ENCODE peak calls at places on chromosome 20, in four cellular contexts. X, K, Y and I are unnamed samples.

GRCh38 chr20:1943267-1944002 is 48.2 kb downstream of the SIRPA start:
- DNase-seq in X (no peak), K (no peak), Y (no peak), I (no peak)

GRCh38 chr20:51525241-51526104 is 17.0 kb downstream of the NFATC2 start:
- DNase-seq in X (peak), K (no peak), Y (peak), I (no peak)

GRCh38 chr20:43507150-43508080 is at the start of gene L3MBTL1:
- DNase-seq in X (no peak), K (no peak), Y (peak), I (peak)

GRCh38 chr20:53028337-53029007 is 56.3 kb downstream of the TSHZ2 start:
- DNase-seq in X (no peak), K (no peak), Y (no peak), I (no peak)

GRCh38 chr20:2314759-2315439 is 19.1 kb downstream of the TGM3 start:
- DNase-seq in X (peak), K (no peak), Y (peak), I (no peak)

GRCh38 chr20:36314734-36315544 is 8.8 kb downstream of the DLGAP4 start:
- DNase-seq in X (no peak), K (no peak), Y (peak), I (no peak)

GRCh38 chr20:59939052-59939878 is 840 bp downstream of the PPP1R3D start:
- DNase-seq in X (no peak), K (no peak), Y (peak), I (no peak)

GRCh38 chr20:34300809-34301586 is 2.2 kb downstream of the AHCY start:
- DNase-seq in X (no peak), K (no peak), Y (no peak), I (no peak)

GRCh38 chr20:49207071-49207470 is 12.1 kb upstream of the DDX27 start:
- DNase-seq in X (no peak), K (no peak), Y (peak), I (no peak)

GRCh38 chr20:5835234-5835845 is 85.1 kb downstream of the SHLD1 start:
- DNase-seq in X (no peak), K (no peak), Y (no peak), I (no peak)

GRCh38 chr20:35302421-35303335 is 10.5 kb upstream of the FAM83C start:
- DNase-seq in X (no peak), K (no peak), Y (no peak), I (no peak)

GRCh38 chr20:44540834-44541233 is 19.0 kb upstream of the SERINC3 start:
- DNase-seq in X (no peak), K (no peak), Y (no peak), I (no peak)

GRCh38 chr20:53827996-53828672 is 234.5 kb upstream of the ZNF217 start:
- DNase-seq in X (no peak), K (no peak), Y (no peak), I (no peak)

GRCh38 chr20:24781061-24781980 is 167.7 kb upstream of the CST7 start:
- DNase-seq in X (no peak), K (no peak), Y (peak), I (no peak)

GRCh38 chr20:24783631-24784492 is 165.2 kb upstream of the CST7 start:
- DNase-seq in X (no peak), K (peak), Y (no peak), I (peak)

GRCh38 chr20:24782221-24782620 is 166.8 kb upstream of the CST7 start:
- DNase-seq in X (no peak), K (no peak), Y (no peak), I (no peak)

GRCh38 chr20:24784607-24785006 is 164.5 kb upstream of the CST7 start:
- DNase-seq in X (no peak), K (no peak), Y (no peak), I (no peak)

GRCh38 chr20:24782801-24783630 is 166.1 kb upstream of the CST7 start:
- DNase-seq in X (no peak), K (no peak), Y (peak), I (no peak)
- TF ChIP-seq SPI1 in X (no peak), K (no peak), Y (no peak), I (no peak)

GRCh38 chr20:8670207-8670899 is 398.5 kb upstream of the PLCB4 start:
- DNase-seq in X (no peak), K (no peak), Y (no peak), I (no peak)

GRCh38 chr20:8671366-8671943 is 397.4 kb upstream of the PLCB4 start:
- DNase-seq in X (no peak), K (no peak), Y (no peak), I (no peak)

GRCh38 chr20:8673116-8673515 is 395.8 kb upstream of the PLCB4 start:
- DNase-seq in X (no peak), K (no peak), Y (no peak), I (no peak)

GRCh38 chr20:8667306-8667705 is 401.6 kb upstream of the PLCB4 start:
- DNase-seq in X (no peak), K (no peak), Y (no peak), I (no peak)

DNA sequence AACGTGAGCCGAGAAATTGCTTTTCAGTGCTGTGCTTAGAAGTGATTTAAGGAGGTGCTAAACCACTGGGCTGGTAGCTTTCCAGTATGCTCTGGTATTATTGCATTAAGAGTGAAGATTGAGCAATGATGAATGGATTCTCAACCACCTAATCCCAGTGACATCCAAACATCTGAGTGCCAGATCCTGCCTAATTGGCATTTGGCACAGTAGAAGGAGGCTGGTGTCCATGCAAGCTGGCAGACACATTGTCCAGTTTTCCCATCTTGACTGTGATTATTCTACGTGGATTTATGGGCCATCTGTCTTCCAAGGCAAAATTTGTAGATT is 398.0 kb upstream of the PLCB4 start:
- DNase-seq in X (no peak), K (no peak), Y (no peak), I (no peak)
- TF ChIP-seq POLR2AphosphoS5 in X (no peak), K (no peak), Y (no peak), I (no peak)

DNA sequence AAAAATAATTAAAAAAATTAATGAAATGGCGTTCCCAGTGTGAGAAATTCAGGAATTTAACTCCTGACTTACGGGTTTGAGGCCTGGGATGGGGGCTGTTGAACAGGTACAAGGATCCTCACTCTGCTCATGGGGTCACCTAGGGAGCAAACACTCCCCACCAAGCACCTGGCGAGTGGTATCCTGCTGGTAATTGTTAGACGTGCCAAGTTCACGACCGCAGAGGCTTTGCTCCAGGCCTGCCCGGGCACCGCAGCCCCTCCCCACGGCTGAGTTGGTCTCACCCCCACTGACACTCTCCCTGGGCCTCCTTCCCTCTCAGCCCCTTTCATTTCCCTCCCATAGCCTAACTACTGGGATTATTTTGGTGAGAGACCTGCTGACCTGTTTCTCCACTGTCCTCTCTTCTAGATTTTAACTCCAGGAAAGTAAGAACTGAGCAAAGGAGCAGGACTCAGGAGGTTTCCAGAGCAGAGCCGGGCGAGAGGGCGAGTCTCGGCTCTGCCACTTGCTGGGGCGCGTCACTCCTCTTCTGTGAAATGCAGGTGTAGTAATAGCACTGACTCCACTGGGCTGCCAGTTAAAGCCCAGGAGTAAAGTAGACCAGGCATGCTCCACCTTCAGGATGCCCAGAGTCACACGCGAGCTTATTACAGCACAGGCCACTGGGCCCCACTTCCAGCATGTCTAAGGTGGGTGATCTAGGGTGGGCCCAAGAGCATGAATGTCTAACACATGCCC is 22.8 kb downstream of the BMP7 start:
- DNase-seq in X (no peak), K (no peak), Y (no peak), I (no peak)
- TF ChIP-seq SPI1 in X (no peak), K (no peak), Y (no peak), I (no peak)

GRCh38 chr20:38143646-38144554 is 21.2 kb downstream of the TGM2 start:
- DNase-seq in X (peak), K (no peak), Y (peak), I (no peak)
- TF ChIP-seq POLR2AphosphoS5 in X (no peak), K (no peak), Y (no peak), I (no peak)

GRCh38 chr20:47335251-47336012 is 21.1 kb downstream of the ZMYND8 start:
- DNase-seq in X (no peak), K (no peak), Y (no peak), I (no peak)
- TF ChIP-seq SPI1 in X (no peak), K (no peak), Y (no peak), I (no peak)

GRCh38 chr20:61940976-61941720 is 124.5 kb downstream of the TAF4 start:
- DNase-seq in X (no peak), K (no peak), Y (no peak), I (no peak)
- TF ChIP-seq POLR2AphosphoS5 in X (no peak), K (no peak), Y (no peak), I (no peak)

GRCh38 chr20:4217349-4217761 is 202.0 kb upstream of the RNF24 start:
- DNase-seq in X (no peak), K (no peak), Y (no peak), I (no peak)
- TF ChIP-seq SPI1 in X (no peak), K (no peak), Y (no peak), I (no peak)